ENCODE peak calls at places on chromosomes 3 and 15, in four cellular contexts. B is esophagus squamous epithelium, C is tibial nerve, H is astrocyte of the spinal cord. G is an unnamed sample.
A peak's percentile ranks its signal among the peaks of the same experiment; 100 is the strongest.

GRCh38 chr15:74283366-74283765 is 47.2 kb downstream of the CCDC33 start:
- DNase-seq in B (no peak), C (no peak), H (no peak), G (no peak)

GRCh38 chr15:36831915-36832310 is 252.5 kb downstream of the CDIN1 start:
- DNase-seq in B (no peak), C (no peak), H (no peak), G (no peak)

GRCh38 chr15:98043160-98044059 is 82.9 kb downstream of the ARRDC4 start:
- DNase-seq in B (no peak), C (no peak), H (no peak), G (no peak)

GRCh38 chr3:196918968-196919367 is 23.4 kb downstream of the NCBP2 start:
- DNase-seq in B (no peak), C (no peak), H (no peak), G (no peak)

GRCh38 chr3:45137656-45138181 is 8.5 kb downstream of the CDCP1 start:
- DNase-seq in B (no peak), C (no peak), H (no peak), G (no peak)

GRCh38 chr15:69758810-69759410 is 306.3 kb downstream of the RPLP1 start:
- DNase-seq in B (peak; percentile 33), C (no peak), H (peak; percentile 33), G (peak; percentile 27)

GRCh38 chr3:115823083-115823482 is 199.8 kb downstream of the GAP43 start:
- DNase-seq in B (no peak), C (no peak), H (no peak), G (no peak)

GRCh38 chr3:40901298-40901697 is 298.0 kb upstream of the CTNNB1 start:
- DNase-seq in B (no peak), C (no peak), H (no peak), G (no peak)

GRCh38 chr15:63050737-63051700 is 8.5 kb downstream of the TPM1 start:
- DNase-seq in B (no peak), C (no peak), H (peak; percentile 83), G (peak; percentile 90)

GRCh38 chr15:25331404-25331803 is 107.4 kb downstream of the UBE3A start:
- DNase-seq in B (no peak), C (no peak), H (no peak), G (no peak)

G was measured in endothelial cell of umbilical vein.